ENCODE peak calls at places on chromosomes 3 and 15, in ten cellular contexts. I, M, U, S, H, B, V, A, K and Z are unnamed samples. For H3K9me3, the result is how much of the 10 kb centered on the place peaks cover.

GRCh38 chr3:52299815-52300611 is 12.4 kb downstream of the GLYCTK start:
- DNase-seq in M (peak), A (no peak), S (no peak), U (no peak), H (peak), B (no peak), I (no peak), K (peak), V (no peak), Z (no peak)

GRCh38 chr3:73520931-73521461 is 103.7 kb downstream of the PDZRN3 start:
- DNase-seq in B (no peak), H (peak), S (no peak), U (no peak), A (no peak), M (peak), K (peak), V (no peak), I (no peak), Z (no peak)

GRCh38 chr3:150149651-150150051 is 179.0 kb upstream of the PFN2 start:
- DNase-seq in A (no peak), M (peak), H (no peak), K (no peak), S (no peak), B (no peak), U (no peak), I (no peak), V (no peak), Z (no peak)

GRCh38 chr15:44705981-44706380 is 5.1 kb downstream of the PATL2 start:
- DNase-seq in K (no peak), B (no peak), H (no peak), S (no peak), U (no peak), I (no peak), M (no peak), A (no peak), V (no peak), Z (no peak)

GRCh38 chr3:177379045-177379444 is 181.8 kb upstream of the TBL1XR1 start:
- DNase-seq in U (no peak), I (no peak), A (no peak), B (no peak), K (no peak), H (no peak), V (no peak), S (no peak), M (no peak), Z (no peak)

GRCh38 chr3:11995061-11995460 is 9.1 kb upstream of the SYN2 start:
- DNase-seq in U (no peak), A (no peak), S (no peak), V (no peak), M (no peak), I (no peak), H (no peak), B (no peak), K (no peak), Z (no peak)

GRCh38 chr3:50600141-50600753 is 11.3 kb downstream of the CISH start:
- DNase-seq in V (no peak), U (no peak), B (no peak), M (no peak), A (no peak), H (no peak), I (no peak), K (no peak), S (no peak), Z (no peak)

GRCh38 chr15:70526221-70526973 is 237.0 kb downstream of the UACA start:
- DNase-seq in K (no peak), A (no peak), S (no peak), H (no peak), I (peak), U (no peak), M (peak), V (peak), B (peak), Z (no peak)

GRCh38 chr3:188000361-188000861 is 153.5 kb upstream of the LPP start:
- DNase-seq in I (no peak), V (no peak), A (no peak), H (no peak), K (no peak), U (no peak), S (no peak), B (no peak), M (no peak), Z (no peak)

GRCh38 chr15:28179270-28179669 is 80.2 kb upstream of the OCA2 start:
- DNase-seq in M (no peak), H (no peak), S (no peak), V (no peak), U (no peak), K (no peak), B (no peak), A (no peak), I (no peak), Z (no peak)

GRCh38 chr15:100770781-100771584 is 108.6 kb upstream of the ALDH1A3 start:
- DNase-seq in U (no peak), I (peak), B (no peak), K (no peak), M (no peak), H (no peak), S (no peak), V (no peak), A (no peak), Z (no peak)

GRCh38 chr3:185792955-185793354 is 31.9 kb downstream of the IGF2BP2 start:
- DNase-seq in I (no peak), U (no peak), A (no peak), H (no peak), B (no peak), S (no peak), V (no peak), M (no peak), K (no peak), Z (no peak)

GRCh38 chr3:27559835-27560234 is 75.7 kb upstream of the SLC4A7 start:
- DNase-seq in I (peak), H (peak), M (peak), B (no peak), S (no peak), U (no peak), A (no peak), K (peak), V (no peak), Z (no peak)

GRCh38 chr3:174242311-174243041 is 616.7 kb upstream of the NAALADL2 start:
- DNase-seq in S (no peak), I (no peak), K (peak), H (no peak), M (no peak), A (no peak), V (no peak), U (no peak), B (no peak), Z (no peak)

GRCh38 chr3:197372076-197372661 is 73.8 kb upstream of the DLG1 start:
- DNase-seq in S (no peak), M (peak), K (no peak), U (no peak), B (no peak), V (no peak), H (no peak), I (peak), A (no peak), Z (no peak)

GRCh38 chr3:23712656-23713559 is 92.8 kb upstream of the UBE2E1 start:
- DNase-seq in M (peak), B (no peak), K (peak), I (peak), U (no peak), V (no peak), A (peak), H (peak), S (no peak), Z (no peak)

GRCh38 chr3:48409291-48410201 is 20.3 kb downstream of the PLXNB1 start:
- DNase-seq in I (peak), S (no peak), M (no peak), B (no peak), K (peak), H (peak), A (no peak), V (no peak), U (no peak), Z (peak)

GRCh38 chr3:143707848-143708247 is 140.4 kb downstream of the SLC9A9 start:
- DNase-seq in H (no peak), M (peak), A (no peak), K (no peak), U (no peak), I (no peak), S (no peak), B (no peak), V (no peak), Z (no peak)

GRCh38 chr15:65653781-65654521 is 32.2 kb downstream of the SLC24A1 start:
- DNase-seq in A (no peak), M (peak), U (no peak), S (no peak), H (no peak), I (no peak), K (no peak), B (no peak), V (no peak), Z (no peak)

GRCh38 chr3:102796856-102797255 is 362.0 kb downstream of the ZPLD1 start:
- DNase-seq in K (no peak), M (no peak), U (no peak), I (no peak), S (no peak), H (no peak), A (no peak), V (no peak), B (no peak), Z (no peak)

GRCh38 chr15:39786444-39787056 is 3.9 kb upstream of the FSIP1 start:
- DNase-seq in B (peak), A (peak), S (no peak), V (peak), M (peak), U (no peak), I (no peak), K (no peak), H (no peak), Z (no peak)

GRCh38 chr15:68797157-68797556 is 23.5 kb downstream of the ANP32A start:
- DNase-seq in B (no peak), K (no peak), V (no peak), S (no peak), A (no peak), M (no peak), I (no peak), U (no peak), H (no peak), Z (no peak)

GRCh38 chr15:75107905-75108838 is 84.8 kb downstream of the PPCDC start:
- DNase-seq in H (no peak), I (no peak), M (peak), K (no peak), V (peak), B (peak), U (peak), A (no peak), S (peak), Z (no peak)

GRCh38 chr15:53251998-53252397 is 461.9 kb upstream of the ONECUT1 start:
- DNase-seq in K (no peak), M (no peak), H (no peak), S (no peak), A (no peak), U (no peak), I (no peak), B (no peak), V (no peak), Z (no peak)

GRCh38 chr3:120331071-120331470 is 18.1 kb downstream of the LRRC58 start:
- DNase-seq in B (no peak), I (no peak), M (no peak), A (no peak), H (no peak), V (no peak), S (no peak), U (no peak), K (no peak), Z (no peak)

GRCh38 chr3:129461461-129462146 is 21.6 kb downstream of the IFT122 start:
- DNase-seq in K (peak), M (peak), H (peak), U (no peak), B (no peak), A (no peak), I (no peak), S (no peak), V (no peak), Z (no peak)

GRCh38 chr3:157913052-157913451 is 193.2 kb downstream of the SHOX2 start:
- DNase-seq in H (no peak), U (no peak), M (no peak), I (no peak), K (no peak), V (no peak), A (no peak), S (no peak), B (no peak), Z (no peak)

GRCh38 chr3:195692781-195693427 is 27.9 kb upstream of the MUC20 start:
- DNase-seq in V (no peak), U (no peak), K (no peak), B (no peak), H (no peak), I (no peak), A (no peak), S (no peak), M (no peak), Z (no peak)

GRCh38 chr3:8324727-8325126 is 176.9 kb upstream of the LMCD1 start:
- DNase-seq in A (no peak), I (no peak), M (peak), H (peak), K (peak), B (peak), U (peak), S (peak), V (peak), Z (peak)

GRCh38 chr3:189049458-189050231 is 122.1 kb upstream of the TPRG1 start:
- DNase-seq in K (no peak), H (no peak), B (no peak), S (no peak), U (no peak), A (no peak), M (no peak), I (no peak), V (no peak), Z (no peak)

GRCh38 chr15:50778089-50778488 is 12.6 kb upstream of the SPPL2A start:
- DNase-seq in I (no peak), B (no peak), A (no peak), K (no peak), V (no peak), S (no peak), H (no peak), U (no peak), M (no peak), Z (no peak)

DNA sequence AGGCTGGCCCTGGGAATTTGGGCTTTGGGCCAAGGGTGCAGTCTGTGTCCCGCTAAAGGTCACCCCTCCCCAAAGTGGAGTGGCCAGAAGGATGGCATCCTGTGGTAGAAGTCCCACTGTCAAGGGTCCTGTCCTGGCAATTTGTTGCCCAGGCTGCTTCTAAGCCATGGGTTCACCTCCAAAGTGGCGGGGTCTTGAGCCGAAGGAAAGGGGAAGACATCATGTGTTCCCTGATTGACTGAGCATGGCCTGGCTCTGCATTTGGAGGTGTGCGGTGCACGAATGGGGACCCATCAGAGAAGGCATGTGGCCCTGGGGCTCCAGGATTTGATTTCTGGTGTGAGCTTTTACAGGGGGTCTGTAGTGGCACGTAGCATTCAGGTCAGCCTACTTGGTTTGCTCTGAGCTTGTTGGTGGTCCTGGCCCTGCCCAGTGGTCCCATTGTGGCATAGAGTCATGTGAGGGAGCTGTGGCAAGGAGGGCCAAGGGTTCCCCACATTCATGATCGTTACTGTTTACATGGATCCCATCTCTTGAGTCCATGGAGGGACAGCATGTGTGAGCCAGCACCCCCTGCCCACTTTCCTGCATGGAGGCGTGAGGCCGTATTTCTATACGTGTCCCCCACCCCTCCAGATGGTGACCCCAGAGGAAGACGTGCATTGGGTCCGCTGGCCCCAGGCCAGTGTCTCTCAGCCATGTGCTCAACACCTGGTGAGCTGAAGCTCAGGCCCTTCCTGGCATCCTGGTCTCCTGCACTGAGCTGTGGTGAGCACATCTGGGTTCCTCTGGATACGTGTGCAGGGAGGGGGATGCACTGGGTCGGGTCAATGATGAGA is 225.1 kb downstream of the SNRPN start:
- DNase-seq in B (no peak), A (no peak), V (no peak), U (no peak), H (peak), S (no peak), K (peak), M (no peak), I (peak), Z (peak)
- H3K9me3 ChIP-seq in B (under half), A (under half), V (under half), U (under half), H (half or more), S (under half), K (under half), M (under half), I (under half), Z (under half)

DNA sequence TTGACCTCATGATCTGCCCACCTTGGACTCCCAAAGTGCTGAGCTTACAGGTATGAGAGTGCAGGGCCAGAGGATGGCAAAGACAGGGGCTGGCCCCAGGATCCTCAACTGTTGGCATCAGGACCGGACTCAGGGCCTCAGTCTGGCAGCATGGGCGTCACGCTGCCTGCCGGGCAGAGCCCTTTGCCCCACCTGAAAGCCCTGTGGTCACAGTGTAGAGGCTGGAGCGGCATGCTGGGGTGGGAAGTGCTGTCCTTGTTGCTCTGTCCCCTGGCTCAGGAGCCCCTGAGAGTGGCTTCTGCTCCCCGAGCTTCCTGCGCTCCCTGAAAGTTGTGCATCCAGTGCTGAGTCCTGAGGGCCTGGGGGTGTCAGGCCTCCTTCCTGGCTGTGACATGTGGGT is 147.1 kb downstream of the OR4M2 start:
- DNase-seq in M (no peak), V (no peak), B (no peak), K (no peak), S (no peak), I (no peak), A (no peak), U (no peak), H (no peak), Z (no peak)
- H3K9me3 ChIP-seq in M (under half), V (half or more), B (under half), K (under half), S (under half), I (under half), A (under half), U (under half), H (under half), Z (under half)

GRCh38 chr3:15651396-15651795 is 49.9 kb downstream of the BTD start:
- DNase-seq in V (no peak), I (no peak), H (no peak), B (no peak), A (no peak), U (no peak), M (peak), S (no peak), K (no peak), Z (no peak)

GRCh38 chr3:15646924-15647511 is 45.5 kb downstream of the BTD start:
- DNase-seq in I (no peak), K (peak), H (peak), V (peak), U (no peak), S (no peak), A (no peak), M (peak), B (peak), Z (no peak)

GRCh38 chr3:15647629-15648167 is 46.2 kb downstream of the BTD start:
- DNase-seq in M (peak), A (no peak), H (no peak), I (no peak), K (no peak), B (no peak), V (no peak), S (peak), U (peak), Z (no peak)

GRCh38 chr3:15649341-15649740 is 47.8 kb downstream of the BTD start:
- DNase-seq in B (no peak), I (no peak), K (no peak), M (no peak), S (no peak), H (no peak), V (no peak), U (no peak), A (no peak), Z (no peak)

DNA sequence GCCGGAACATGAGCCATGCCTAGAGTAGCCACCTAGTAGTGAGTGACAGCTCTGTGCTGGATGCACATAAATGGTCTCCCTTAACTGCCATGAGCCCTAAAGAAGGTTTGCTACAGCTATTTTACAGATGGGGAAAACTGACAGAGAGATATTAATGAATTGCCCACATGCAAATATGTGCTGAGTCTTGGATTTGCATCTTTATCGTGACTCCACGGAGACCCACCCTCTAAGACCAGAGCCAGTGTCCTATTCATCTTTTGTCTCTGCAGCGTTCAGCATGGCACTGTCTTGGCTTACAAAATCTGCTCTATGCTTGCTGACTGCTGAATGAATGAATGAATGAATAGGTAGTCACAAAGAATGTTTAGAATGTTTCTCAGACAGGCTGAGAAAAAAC is 48.3 kb downstream of the BTD start:
- DNase-seq in V (no peak), I (no peak), K (no peak), U (no peak), H (no peak), S (no peak), M (no peak), A (no peak), B (no peak), Z (no peak)
- H3K9me3 ChIP-seq in V (under half), I (under half), K (under half), U (under half), H (under half), S (under half), M (under half), A (under half), B (under half), Z (under half)

DNA sequence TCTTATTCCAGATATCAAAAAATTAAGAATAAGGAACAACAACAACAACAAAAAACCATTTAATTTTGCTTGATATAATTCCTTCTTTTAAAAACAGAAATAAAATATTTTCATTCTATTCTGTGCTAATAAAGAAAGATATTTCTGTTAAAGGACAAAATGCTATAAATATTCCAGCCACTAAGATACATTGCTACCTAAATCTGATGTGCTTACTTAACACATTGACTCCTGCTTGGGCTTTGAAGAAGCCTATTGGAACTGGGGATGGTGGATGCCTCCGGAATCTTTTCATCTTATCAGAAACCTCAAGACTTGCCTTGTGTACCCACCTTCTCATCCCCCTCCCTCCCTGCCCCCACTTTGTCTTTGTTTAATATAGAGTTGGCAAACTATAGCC is 320.2 kb downstream of the MEX3B start:
- DNase-seq in V (no peak), K (no peak), M (no peak), H (no peak), S (no peak), A (no peak), B (no peak), U (no peak), I (no peak), Z (no peak)
- H3K9me3 ChIP-seq in V (under half), K (under half), M (under half), H (under half), S (under half), A (under half), B (under half), U (under half), I (under half), Z (under half)

DNA sequence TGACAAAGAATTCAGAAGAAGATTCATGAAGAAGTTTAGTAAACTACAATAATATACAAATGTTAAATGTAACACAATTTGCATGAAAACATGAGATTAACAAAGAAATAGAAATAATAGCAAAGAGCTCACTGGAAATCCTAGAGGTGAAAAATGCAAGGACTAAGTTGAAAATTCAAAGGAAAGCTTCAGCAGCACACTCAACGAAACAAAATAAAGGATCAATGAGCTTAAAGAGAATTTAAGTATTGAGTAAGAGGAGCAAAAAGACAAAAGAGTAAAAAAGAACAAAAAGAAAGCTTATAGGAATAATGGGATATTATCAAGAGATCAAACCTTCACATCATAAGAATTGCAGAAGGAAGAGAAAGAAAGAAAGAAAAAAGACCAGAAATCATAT is 583.8 kb upstream of the NECTIN3 start:
- DNase-seq in U (no peak), H (no peak), M (no peak), S (no peak), B (no peak), A (no peak), V (no peak), I (no peak), K (no peak), Z (no peak)
- H3K9me3 ChIP-seq in U (under half), H (half or more), M (under half), S (under half), B (under half), A (under half), V (under half), I (under half), K (under half), Z (under half)